ENCODE peak calls at places on chromosomes 12 and 14, in eight cellular contexts. One of them, this sample, is unnamed.

GRCh38 chr14:56491299-56492285 is 88.0 kb upstream of the TMEM260 start:
- DNase-seq in IMR-90: peak; percentile 49
- DNase-seq in spleen: no peak
- DNase-seq in testis: peak; percentile 59
- DNase-seq in tibial nerve: no peak
- DNase-seq in stomach: no peak
- DNase-seq in transverse colon: peak; percentile 11
- DNase-seq in breast epithelium: no peak
- DNase-seq in this sample: no peak

GRCh38 chr14:95162641-95163040 is 5.3 kb upstream of the DICER1 start:
- DNase-seq in IMR-90: no peak
- DNase-seq in spleen: no peak
- DNase-seq in testis: no peak
- DNase-seq in tibial nerve: no peak
- DNase-seq in stomach: no peak
- DNase-seq in transverse colon: no peak
- DNase-seq in breast epithelium: no peak
- DNase-seq in this sample: no peak

GRCh38 chr12:54005853-54006699 is 2.7 kb upstream of the HOXC8 start:
- DNase-seq in IMR-90: peak; percentile 62
- DNase-seq in spleen: peak; percentile 96
- DNase-seq in testis: peak; percentile 95
- DNase-seq in tibial nerve: peak; percentile 92
- DNase-seq in stomach: peak; percentile 93
- DNase-seq in transverse colon: peak; percentile 88
- DNase-seq in breast epithelium: peak; percentile 91
- DNase-seq in this sample: peak; percentile 91

GRCh38 chr14:99651953-99652746 is 7.2 kb downstream of the HHIPL1 start:
- DNase-seq in IMR-90: no peak
- DNase-seq in spleen: no peak
- DNase-seq in testis: no peak
- DNase-seq in tibial nerve: no peak
- DNase-seq in stomach: no peak
- DNase-seq in transverse colon: no peak
- DNase-seq in breast epithelium: no peak
- DNase-seq in this sample: no peak

GRCh38 chr12:100545092-100545491 is 28.4 kb upstream of the GAS2L3 start:
- DNase-seq in IMR-90: peak; percentile 50
- DNase-seq in spleen: no peak
- DNase-seq in testis: no peak
- DNase-seq in tibial nerve: no peak
- DNase-seq in stomach: no peak
- DNase-seq in transverse colon: no peak
- DNase-seq in breast epithelium: no peak
- DNase-seq in this sample: no peak

GRCh38 chr12:49813131-49813530 is 15.1 kb downstream of the NCKAP5L start:
- DNase-seq in IMR-90: no peak
- DNase-seq in spleen: no peak
- DNase-seq in testis: no peak
- DNase-seq in tibial nerve: no peak
- DNase-seq in stomach: no peak
- DNase-seq in transverse colon: no peak
- DNase-seq in breast epithelium: no peak
- DNase-seq in this sample: no peak

GRCh38 chr12:109822951-109823411 is 10.2 kb downstream of the TRPV4 start:
- DNase-seq in IMR-90: no peak
- DNase-seq in spleen: no peak
- DNase-seq in testis: no peak
- DNase-seq in tibial nerve: no peak
- DNase-seq in stomach: peak; percentile 78
- DNase-seq in transverse colon: no peak
- DNase-seq in breast epithelium: peak; percentile 79
- DNase-seq in this sample: no peak

GRCh38 chr12:64531665-64532334 is 78.5 kb upstream of the RASSF3 start:
- DNase-seq in IMR-90: no peak
- DNase-seq in spleen: no peak
- DNase-seq in testis: no peak
- DNase-seq in tibial nerve: no peak
- DNase-seq in stomach: no peak
- DNase-seq in transverse colon: no peak
- DNase-seq in breast epithelium: no peak
- DNase-seq in this sample: no peak

GRCh38 chr12:80709811-80710726 is 2.6 kb downstream of the MYF6 start:
- DNase-seq in IMR-90: no peak
- DNase-seq in spleen: no peak
- DNase-seq in testis: peak; percentile 44
- DNase-seq in tibial nerve: no peak
- DNase-seq in stomach: no peak
- DNase-seq in transverse colon: no peak
- DNase-seq in breast epithelium: no peak
- DNase-seq in this sample: no peak

GRCh38 chr12:77231548-77231947 is 166.2 kb upstream of the E2F7 start:
- DNase-seq in IMR-90: peak; percentile 55
- DNase-seq in spleen: no peak
- DNase-seq in testis: peak; percentile 69
- DNase-seq in tibial nerve: peak; percentile 61
- DNase-seq in stomach: peak; percentile 92
- DNase-seq in transverse colon: peak; percentile 63
- DNase-seq in breast epithelium: peak; percentile 52
- DNase-seq in this sample: peak; percentile 82

GRCh38 chr12:44930972-44931600 is 55.0 kb upstream of the NELL2 start:
- DNase-seq in IMR-90: peak; percentile 73
- DNase-seq in spleen: no peak
- DNase-seq in testis: no peak
- DNase-seq in tibial nerve: no peak
- DNase-seq in stomach: no peak
- DNase-seq in transverse colon: no peak
- DNase-seq in breast epithelium: no peak
- DNase-seq in this sample: no peak

GRCh38 chr14:33774866-33775519 is 175.9 kb downstream of the EGLN3 start:
- DNase-seq in IMR-90: no peak
- DNase-seq in spleen: no peak
- DNase-seq in testis: no peak
- DNase-seq in tibial nerve: no peak
- DNase-seq in stomach: no peak
- DNase-seq in transverse colon: no peak
- DNase-seq in breast epithelium: no peak
- DNase-seq in this sample: no peak

GRCh38 chr12:97764700-97765099 is 302.1 kb downstream of the RMST start:
- DNase-seq in IMR-90: no peak
- DNase-seq in spleen: no peak
- DNase-seq in testis: no peak
- DNase-seq in tibial nerve: no peak
- DNase-seq in stomach: no peak
- DNase-seq in transverse colon: no peak
- DNase-seq in breast epithelium: no peak
- DNase-seq in this sample: no peak

GRCh38 chr14:70831382-70831781 is 22.1 kb upstream of the MAP3K9 start:
- DNase-seq in IMR-90: no peak
- DNase-seq in spleen: no peak
- DNase-seq in testis: no peak
- DNase-seq in tibial nerve: no peak
- DNase-seq in stomach: no peak
- DNase-seq in transverse colon: no peak
- DNase-seq in breast epithelium: no peak
- DNase-seq in this sample: no peak

GRCh38 chr14:75769047-75769685 is 108.1 kb downstream of the TTLL5 start:
- DNase-seq in IMR-90: peak; percentile 5
- DNase-seq in spleen: no peak
- DNase-seq in testis: no peak
- DNase-seq in tibial nerve: no peak
- DNase-seq in stomach: no peak
- DNase-seq in transverse colon: no peak
- DNase-seq in breast epithelium: no peak
- DNase-seq in this sample: no peak

GRCh38 chr14:63174760-63175191 is 29.5 kb upstream of the RHOJ start:
- DNase-seq in IMR-90: peak; percentile 76
- DNase-seq in spleen: no peak
- DNase-seq in testis: peak; percentile 48
- DNase-seq in tibial nerve: no peak
- DNase-seq in stomach: no peak
- DNase-seq in transverse colon: no peak
- DNase-seq in breast epithelium: no peak
- DNase-seq in this sample: no peak

GRCh38 chr14:23430733-23431105 is 4.7 kb downstream of the MYH7 start:
- DNase-seq in IMR-90: no peak
- DNase-seq in spleen: peak; percentile 16
- DNase-seq in testis: no peak
- DNase-seq in tibial nerve: no peak
- DNase-seq in stomach: no peak
- DNase-seq in transverse colon: no peak
- DNase-seq in breast epithelium: no peak
- DNase-seq in this sample: peak; percentile 48

GRCh38 chr12:64633940-64634337 is 23.6 kb downstream of the RASSF3 start:
- DNase-seq in IMR-90: peak; percentile 83
- DNase-seq in spleen: no peak
- DNase-seq in testis: no peak
- DNase-seq in tibial nerve: no peak
- DNase-seq in stomach: peak; percentile 74
- DNase-seq in transverse colon: peak; percentile 74
- DNase-seq in breast epithelium: peak; percentile 59
- DNase-seq in this sample: peak; percentile 76

GRCh38 chr12:65876898-65877721 is 52.8 kb downstream of the HMGA2 start:
- DNase-seq in IMR-90: no peak
- DNase-seq in spleen: no peak
- DNase-seq in testis: no peak
- DNase-seq in tibial nerve: no peak
- DNase-seq in stomach: peak; percentile 41
- DNase-seq in transverse colon: no peak
- DNase-seq in breast epithelium: no peak
- DNase-seq in this sample: no peak

GRCh38 chr12:88406905-88407304 is 173.4 kb downstream of the KITLG start:
- DNase-seq in IMR-90: no peak
- DNase-seq in spleen: no peak
- DNase-seq in testis: no peak
- DNase-seq in tibial nerve: no peak
- DNase-seq in stomach: no peak
- DNase-seq in transverse colon: no peak
- DNase-seq in breast epithelium: no peak
- DNase-seq in this sample: no peak

GRCh38 chr14:92613008-92613658 is 99.6 kb downstream of the RIN3 start:
- DNase-seq in IMR-90: no peak
- DNase-seq in spleen: peak; percentile 88
- DNase-seq in testis: peak; percentile 38
- DNase-seq in tibial nerve: no peak
- DNase-seq in stomach: no peak
- DNase-seq in transverse colon: peak; percentile 50
- DNase-seq in breast epithelium: no peak
- DNase-seq in this sample: no peak

DNA sequence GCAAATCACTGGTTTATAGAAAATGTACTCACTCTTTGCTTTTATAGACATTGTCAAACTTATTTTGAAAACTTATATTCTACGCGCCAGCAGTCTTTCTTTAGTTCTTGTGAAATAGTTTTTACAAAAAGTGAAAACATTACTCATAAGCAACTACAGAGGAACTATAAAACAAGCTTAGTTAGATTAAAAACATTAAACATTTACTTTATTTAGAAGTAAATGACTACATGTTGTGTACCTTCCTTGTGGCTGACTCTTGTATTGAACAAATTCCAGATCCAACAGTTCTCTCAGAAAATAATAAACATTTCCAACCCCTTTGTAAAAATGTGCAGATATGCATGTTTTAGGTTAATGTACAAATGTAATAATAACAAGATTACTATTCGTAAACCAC is 198.5 kb downstream of the SOX5 start:
- DNase-seq in IMR-90: peak; percentile 34
- DNase-seq in spleen: no peak
- DNase-seq in testis: no peak
- DNase-seq in tibial nerve: no peak
- DNase-seq in stomach: no peak
- DNase-seq in transverse colon: no peak
- DNase-seq in breast epithelium: no peak
- DNase-seq in this sample: no peak
- H3K4me3 ChIP-seq in IMR-90: no peak overlapping the region
- H3K4me3 ChIP-seq in spleen: no peak overlapping the region
- H3K4me3 ChIP-seq in testis: no peak overlapping the region
- H3K4me3 ChIP-seq in tibial nerve: no peak overlapping the region
- H3K4me3 ChIP-seq in stomach: no peak overlapping the region
- H3K4me3 ChIP-seq in transverse colon: no peak overlapping the region
- H3K4me3 ChIP-seq in breast epithelium: no peak overlapping the region
- H3K4me3 ChIP-seq in this sample: no peak overlapping the region

DNA sequence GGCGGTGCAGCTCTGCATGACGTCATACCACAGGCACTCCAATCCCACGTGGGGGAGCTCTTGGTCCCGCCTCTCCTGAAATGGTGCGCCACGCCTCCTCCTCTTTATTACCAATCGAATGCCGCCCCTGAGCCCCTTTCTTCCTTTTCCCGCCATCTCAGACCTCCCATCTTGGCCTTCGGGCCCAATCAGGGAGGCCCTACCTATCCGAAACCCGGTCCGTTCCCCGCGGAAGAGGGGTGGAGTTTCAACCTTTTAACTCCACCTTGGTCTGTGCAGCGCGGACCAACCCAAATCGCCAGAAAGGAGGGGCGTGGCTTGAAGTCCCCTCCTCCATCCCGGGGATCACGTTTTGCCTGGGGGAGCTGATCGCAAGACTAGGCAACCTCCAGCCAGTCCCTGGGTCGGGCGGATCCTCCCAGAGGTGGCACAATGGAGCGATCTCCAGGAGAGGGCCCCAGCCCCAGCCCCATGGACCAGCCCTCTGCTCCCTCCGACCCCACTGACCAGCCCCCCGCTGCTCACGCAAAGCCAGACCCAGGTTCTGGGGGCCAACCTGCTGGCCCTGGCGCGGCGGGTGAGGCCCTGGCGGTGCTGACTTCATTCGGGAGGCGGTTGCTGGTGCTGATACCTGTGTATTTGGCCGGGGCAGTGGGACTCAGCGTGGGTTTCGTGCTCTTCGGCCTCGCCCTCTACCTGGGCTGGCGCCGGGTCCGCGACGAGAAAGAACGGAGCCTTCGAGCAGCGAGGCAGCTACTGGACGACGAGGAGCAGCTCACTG is at the start of gene ESYT1:
- DNase-seq in IMR-90: peak; percentile 100
- DNase-seq in spleen: peak; percentile 99
- DNase-seq in testis: peak; percentile 99
- DNase-seq in tibial nerve: peak; percentile 98
- DNase-seq in stomach: peak; percentile 99
- DNase-seq in transverse colon: peak; percentile 99
- DNase-seq in breast epithelium: peak; percentile 99
- DNase-seq in this sample: peak; percentile 100
- TF ChIP-seq POLR2A in IMR-90: peak; percentile 71
- TF ChIP-seq POLR2A in spleen: no peak
- TF ChIP-seq POLR2A in testis: peak; percentile 96
- TF ChIP-seq POLR2A in tibial nerve: peak; percentile 98
- TF ChIP-seq POLR2A in stomach: no peak
- TF ChIP-seq POLR2A in transverse colon: peak; percentile 97
- TF ChIP-seq POLR2A in breast epithelium: peak; percentile 71
- TF ChIP-seq POLR2A in this sample: peak; percentile 98

GRCh38 chr12:117686210-117686609 is 282.6 kb downstream of the KSR2 start:
- DNase-seq in IMR-90: no peak
- DNase-seq in spleen: no peak
- DNase-seq in testis: no peak
- DNase-seq in tibial nerve: no peak
- DNase-seq in stomach: no peak
- DNase-seq in transverse colon: no peak
- DNase-seq in breast epithelium: no peak
- DNase-seq in this sample: no peak
- H3K27ac ChIP-seq in IMR-90: no peak overlapping the region
- H3K27ac ChIP-seq in spleen: no peak overlapping the region
- H3K27ac ChIP-seq in testis: no peak overlapping the region
- H3K27ac ChIP-seq in tibial nerve: no peak overlapping the region
- H3K27ac ChIP-seq in stomach: peak overlapping the region; percentile 39
- H3K27ac ChIP-seq in transverse colon: no peak overlapping the region
- H3K27ac ChIP-seq in breast epithelium: no peak overlapping the region
- H3K27ac ChIP-seq in this sample: no peak overlapping the region

GRCh38 chr12:105428793-105429192 is 98.3 kb downstream of the C12orf75 start:
- DNase-seq in IMR-90: no peak
- DNase-seq in spleen: no peak
- DNase-seq in testis: no peak
- DNase-seq in tibial nerve: no peak
- DNase-seq in stomach: no peak
- DNase-seq in transverse colon: no peak
- DNase-seq in breast epithelium: no peak
- DNase-seq in this sample: no peak
- H3K4me3 ChIP-seq in IMR-90: no peak overlapping the region
- H3K4me3 ChIP-seq in spleen: no peak overlapping the region
- H3K4me3 ChIP-seq in testis: no peak overlapping the region
- H3K4me3 ChIP-seq in tibial nerve: no peak overlapping the region
- H3K4me3 ChIP-seq in stomach: no peak overlapping the region
- H3K4me3 ChIP-seq in transverse colon: no peak overlapping the region
- H3K4me3 ChIP-seq in breast epithelium: no peak overlapping the region
- H3K4me3 ChIP-seq in this sample: no peak overlapping the region

This sample was measured in sigmoid colon.